ENCODE peak calls at places on chromosomes 13 and 19, in seven cellular contexts. O is activated naive CD4-positive, alpha-beta T cell treated with anti-CD3 and anti-CD28 coated beads, Interleukin-2, amount 10 ng/mL, durations not matched to agents 7 days and 5 days; A is AG08396; W is HT1080; L is NCI-H1417; I is left colon; Y is B cell. F is an unnamed sample.

GRCh38 chr13:39998166-39998565 is 342.7 kb downstream of the COG6 start:
- DNase-seq in I (no peak), W (no peak), A (no peak), Y (no peak), L (no peak), O (peak), F (peak)

GRCh38 chr13:28716511-28716910 is 2.3 kb downstream of the SLC46A3 start:
- DNase-seq in O (no peak), A (peak), L (no peak), Y (no peak), I (peak), W (peak), F (no peak)

GRCh38 chr19:46393456-46394397 is 19.6 kb downstream of the CCDC8 start:
- DNase-seq in L (no peak), A (no peak), W (no peak), Y (no peak), O (peak), I (no peak), F (no peak)

GRCh38 chr19:17454579-17454978 is 6.1 kb upstream of the TMEM221 start:
- DNase-seq in L (no peak), A (no peak), W (no peak), Y (no peak), I (no peak), O (no peak), F (no peak)

GRCh38 chr19:11345122-11345752 is 831 bp downstream of the TMEM205 start:
- DNase-seq in O (no peak), L (no peak), A (no peak), I (no peak), Y (no peak), W (no peak), F (no peak)

GRCh38 chr19:3699741-3700241 is 477 bp downstream of the PIP5K1C start:
- DNase-seq in L (no peak), O (peak), Y (peak), W (no peak), A (no peak), I (no peak), F (no peak)

GRCh38 chr19:55484571-55485438 is at the start of gene NAT14:
- DNase-seq in O (peak), I (peak), L (peak), Y (peak), W (peak), A (peak), F (peak)

GRCh38 chr13:106329941-106330340 is 205.5 kb downstream of the EFNB2 start:
- DNase-seq in Y (no peak), W (no peak), O (no peak), L (no peak), I (peak), A (no peak), F (no peak)

GRCh38 chr19:11624064-11624463 is 26.8 kb downstream of the ZNF627 start:
- DNase-seq in L (no peak), O (no peak), W (no peak), I (no peak), Y (no peak), A (no peak), F (no peak)

GRCh38 chr13:19794552-19795143 is 11.9 kb upstream of the PSPC1 start:
- DNase-seq in O (no peak), Y (no peak), L (no peak), I (no peak), W (no peak), A (no peak), F (no peak)

GRCh38 chr13:82758056-82758455 is 1124.2 kb downstream of the SLITRK1 start:
- DNase-seq in Y (no peak), L (no peak), O (no peak), A (peak), I (no peak), W (peak), F (peak)

GRCh38 chr13:103349664-103350063 is 283.4 kb upstream of the SLC10A2 start:
- DNase-seq in W (no peak), L (no peak), Y (no peak), I (no peak), A (no peak), O (no peak), F (no peak)

GRCh38 chr19:9786819-9787218 is 18.3 kb upstream of the ZNF846 start:
- DNase-seq in Y (no peak), A (no peak), W (no peak), L (no peak), I (no peak), O (no peak), F (no peak)

GRCh38 chr13:105990256-105990958 is 545.1 kb downstream of the EFNB2 start:
- DNase-seq in Y (no peak), A (peak), W (peak), L (no peak), I (no peak), O (no peak), F (no peak)

GRCh38 chr13:91292630-91293221 is 54.8 kb upstream of the MIR17HG start:
- DNase-seq in I (no peak), O (no peak), Y (no peak), L (no peak), A (no peak), W (no peak), F (no peak)

GRCh38 chr13:28636677-28637317 is 22.1 kb upstream of the POMP start:
- DNase-seq in I (peak), A (peak), L (peak), W (peak), O (peak), Y (peak), F (peak)

GRCh38 chr13:20492641-20493040 is 33.0 kb downstream of the CRYL1 start:
- DNase-seq in W (no peak), A (peak), I (no peak), L (no peak), Y (no peak), O (no peak), F (no peak)

GRCh38 chr19:703651-704446 is 4.9 kb upstream of the PALM start:
- DNase-seq in O (peak), A (peak), W (no peak), I (peak), L (no peak), Y (no peak), F (peak)

GRCh38 chr13:41505209-41505835 is 48.0 kb downstream of the RGCC start:
- DNase-seq in W (peak), L (no peak), A (peak), O (no peak), I (no peak), Y (no peak), F (no peak)

GRCh38 chr19:55619264-55619663 is 5.1 kb downstream of the ZNF784 start:
- DNase-seq in A (peak), Y (no peak), O (no peak), W (no peak), I (no peak), L (no peak), F (no peak)

GRCh38 chr13:50521750-50522149 is 321.7 kb downstream of the DLEU7 start:
- DNase-seq in W (no peak), L (no peak), Y (no peak), I (no peak), O (no peak), A (no peak), F (no peak)

GRCh38 chr13:111397202-111397880 is 76.9 kb downstream of the TEX29 start:
- DNase-seq in W (no peak), L (no peak), I (no peak), Y (peak), A (no peak), O (peak), F (no peak)

F was measured in Jurkat, Clone E6-1.